ENCODE peak calls at places on chromosomes 13 and 19, in six cellular contexts. One of them, this sample, is unnamed.

GRCh38 chr19:58345558-58345957 is 7.7 kb downstream of the A1BG start:
- DNase-seq in A172: no peak
- DNase-seq in neural crest cell: no peak
- DNase-seq in adipocyte: peak
- DNase-seq in SHP77: no peak
- DNase-seq in stimulated activated naive B cell treated with anti-CD40 and anti-IgM and Interleukin-4, amounts not matched to agents 10 μg/mL and 1 μg/mL and 100 μg/mL, for 72 hours: no peak
- DNase-seq in this sample: no peak

GRCh38 chr13:47472516-47472915 is 528.6 kb downstream of the SUCLA2 start:
- DNase-seq in A172: no peak
- DNase-seq in neural crest cell: no peak
- DNase-seq in adipocyte: no peak
- DNase-seq in SHP77: no peak
- DNase-seq in stimulated activated naive B cell treated with anti-CD40 and anti-IgM and Interleukin-4, amounts not matched to agents 10 μg/mL and 1 μg/mL and 100 μg/mL, for 72 hours: no peak
- DNase-seq in this sample: no peak

GRCh38 chr19:11324079-11324661 is 15.3 kb downstream of the RAB3D start:
- DNase-seq in A172: peak
- DNase-seq in neural crest cell: no peak
- DNase-seq in adipocyte: peak
- DNase-seq in SHP77: peak
- DNase-seq in stimulated activated naive B cell treated with anti-CD40 and anti-IgM and Interleukin-4, amounts not matched to agents 10 μg/mL and 1 μg/mL and 100 μg/mL, for 72 hours: peak
- DNase-seq in this sample: peak

GRCh38 chr13:113118328-113119021 is 4.1 kb upstream of the F10 start:
- DNase-seq in A172: no peak
- DNase-seq in neural crest cell: no peak
- DNase-seq in adipocyte: no peak
- DNase-seq in SHP77: no peak
- DNase-seq in stimulated activated naive B cell treated with anti-CD40 and anti-IgM and Interleukin-4, amounts not matched to agents 10 μg/mL and 1 μg/mL and 100 μg/mL, for 72 hours: no peak
- DNase-seq in this sample: no peak

GRCh38 chr13:43307921-43308433 is 284.6 kb downstream of the DNAJC15 start:
- DNase-seq in A172: peak
- DNase-seq in neural crest cell: no peak
- DNase-seq in adipocyte: peak
- DNase-seq in SHP77: peak
- DNase-seq in stimulated activated naive B cell treated with anti-CD40 and anti-IgM and Interleukin-4, amounts not matched to agents 10 μg/mL and 1 μg/mL and 100 μg/mL, for 72 hours: peak
- DNase-seq in this sample: peak

GRCh38 chr19:7705387-7706187 is 3.7 kb upstream of the FCER2 start:
- DNase-seq in A172: no peak
- DNase-seq in neural crest cell: no peak
- DNase-seq in adipocyte: no peak
- DNase-seq in SHP77: no peak
- DNase-seq in stimulated activated naive B cell treated with anti-CD40 and anti-IgM and Interleukin-4, amounts not matched to agents 10 μg/mL and 1 μg/mL and 100 μg/mL, for 72 hours: peak
- DNase-seq in this sample: no peak

GRCh38 chr19:35561436-35561835 is 2.0 kb downstream of the ATP4A start:
- DNase-seq in A172: no peak
- DNase-seq in neural crest cell: no peak
- DNase-seq in adipocyte: no peak
- DNase-seq in SHP77: no peak
- DNase-seq in stimulated activated naive B cell treated with anti-CD40 and anti-IgM and Interleukin-4, amounts not matched to agents 10 μg/mL and 1 μg/mL and 100 μg/mL, for 72 hours: no peak
- DNase-seq in this sample: no peak

GRCh38 chr13:93147946-93148345 is 78.7 kb upstream of the GPC6 start:
- DNase-seq in A172: peak
- DNase-seq in neural crest cell: no peak
- DNase-seq in adipocyte: no peak
- DNase-seq in SHP77: no peak
- DNase-seq in stimulated activated naive B cell treated with anti-CD40 and anti-IgM and Interleukin-4, amounts not matched to agents 10 μg/mL and 1 μg/mL and 100 μg/mL, for 72 hours: no peak
- DNase-seq in this sample: no peak

GRCh38 chr19:4712771-4713170 is 10.9 kb downstream of the DPP9 start:
- DNase-seq in A172: no peak
- DNase-seq in neural crest cell: no peak
- DNase-seq in adipocyte: no peak
- DNase-seq in SHP77: no peak
- DNase-seq in stimulated activated naive B cell treated with anti-CD40 and anti-IgM and Interleukin-4, amounts not matched to agents 10 μg/mL and 1 μg/mL and 100 μg/mL, for 72 hours: no peak
- DNase-seq in this sample: no peak

GRCh38 chr13:60148918-60149317 is 14.8 kb downstream of the DIAPH3 start:
- DNase-seq in A172: no peak
- DNase-seq in neural crest cell: no peak
- DNase-seq in adipocyte: no peak
- DNase-seq in SHP77: no peak
- DNase-seq in stimulated activated naive B cell treated with anti-CD40 and anti-IgM and Interleukin-4, amounts not matched to agents 10 μg/mL and 1 μg/mL and 100 μg/mL, for 72 hours: no peak
- DNase-seq in this sample: no peak